ENCODE peak calls at places on chromosomes 4 and X, in eight cellular contexts. M is thoracic aorta, N is upper lobe of right lung, H is GM12865, I is lower leg skin, L is psoas muscle, J is cardiac fibroblast, V is K562. Q is an unnamed sample.

GRCh38 chr4:784401-785331 is 41.3 kb downstream of the CPLX1 start:
- DNase-seq in H (no peak), M (no peak), I (no peak), L (peak; percentile 53), N (no peak), V (no peak), J (no peak), Q (no peak)

GRCh38 chrX:27953161-27953560 is 28.1 kb downstream of the DCAF8L1 start:
- DNase-seq in H (no peak), I (no peak), M (no peak), L (no peak), N (no peak), V (no peak), J (no peak), Q (no peak)

GRCh38 chr4:68390205-68390604 is 40.3 kb upstream of the YTHDC1 start:
- DNase-seq in I (no peak), M (no peak), L (no peak), J (no peak), H (no peak), V (no peak), N (no peak), Q (no peak)

GRCh38 chr4:22174640-22175039 is 226.1 kb upstream of the KCNIP4 start:
- DNase-seq in J (no peak), N (no peak), V (no peak), L (no peak), M (no peak), H (peak; percentile 1), I (no peak), Q (no peak)

GRCh38 chr4:107008115-107008514 is 28.0 kb downstream of the DKK2 start:
- DNase-seq in H (no peak), J (no peak), I (no peak), L (no peak), V (no peak), M (no peak), N (no peak), Q (no peak)

GRCh38 chr4:95838192-95838591 is 1.7 kb upstream of the PDHA2 start:
- DNase-seq in N (no peak), M (no peak), V (no peak), H (no peak), J (no peak), L (no peak), I (no peak), Q (no peak)

GRCh38 chr4:133759428-133759827 is 442.2 kb downstream of the PABPC4L start:
- DNase-seq in I (no peak), V (no peak), H (no peak), M (no peak), L (no peak), N (no peak), J (no peak), Q (no peak)

GRCh38 chrX:105829006-105829405 is 6.7 kb downstream of the NRK start:
- DNase-seq in V (no peak), L (no peak), I (no peak), J (peak; percentile 13), M (no peak), N (no peak), H (no peak), Q (no peak)

GRCh38 chrX:115650449-115650848 is 89.5 kb downstream of the PLS3 start:
- DNase-seq in L (no peak), N (no peak), V (no peak), H (no peak), J (peak; percentile 27), M (no peak), I (no peak), Q (no peak)

GRCh38 chrX:137568741-137569469 is 3.0 kb downstream of the ZIC3 start:
- DNase-seq in L (no peak), H (no peak), V (no peak), I (no peak), N (no peak), J (no peak), M (no peak), Q (no peak)

GRCh38 chr4:103137446-103137827 is 37.8 kb upstream of the BDH2 start:
- DNase-seq in V (no peak), N (no peak), L (no peak), J (peak; percentile 82), H (no peak), I (no peak), M (no peak), Q (no peak)

GRCh38 chr4:56786955-56787354 is 34.5 kb downstream of the SPINK2 start:
- DNase-seq in M (no peak), H (no peak), J (peak; percentile 59), N (peak; percentile 67), L (peak; percentile 57), V (no peak), I (no peak), Q (no peak)

GRCh38 chrX:107684956-107685385 is 56.7 kb downstream of the PRPS1 start:
- DNase-seq in J (peak; percentile 81), I (peak; percentile 87), M (no peak), N (peak; percentile 92), L (peak; percentile 85), H (peak; percentile 80), V (peak; percentile 69), Q (peak; percentile 23)

GRCh38 chr4:2246384-2247127 is 4.6 kb upstream of the HAUS3 start:
- DNase-seq in H (peak; percentile 0), L (peak; percentile 51), I (no peak), V (no peak), J (no peak), N (no peak), M (no peak), Q (peak; percentile 5)

GRCh38 chrX:81308086-81308852 is 106.4 kb downstream of the SH3BGRL start:
- DNase-seq in H (no peak), N (no peak), J (no peak), M (no peak), L (no peak), I (no peak), V (no peak), Q (no peak)

GRCh38 chrX:38105216-38105725 is 98.9 kb downstream of the SYTL5 start:
- DNase-seq in H (no peak), J (no peak), L (no peak), N (no peak), M (no peak), I (no peak), V (no peak), Q (no peak)

GRCh38 chrX:42988700-42989099 is 210.7 kb upstream of the PPP1R2C start:
- DNase-seq in H (no peak), M (no peak), V (no peak), J (no peak), I (no peak), L (no peak), N (no peak), Q (no peak)

GRCh38 chrX:41561045-41561444 is 113.9 kb downstream of the NYX start:
- DNase-seq in J (peak; percentile 89), N (no peak), M (no peak), L (no peak), I (peak; percentile 19), H (peak; percentile 69), V (peak; percentile 6), Q (peak; percentile 32)

GRCh38 chrX:10484683-10485247 is 135.6 kb downstream of the MID1 start:
- DNase-seq in J (peak; percentile 27), V (no peak), L (no peak), M (no peak), H (no peak), I (no peak), N (no peak), Q (no peak)

GRCh38 chr4:54065282-54066087 is 1.1 kb upstream of the CHIC2 start:
- DNase-seq in H (no peak), V (no peak), L (no peak), J (peak; percentile 75), M (no peak), N (no peak), I (no peak), Q (no peak)

GRCh38 chr4:142194905-142195304 is 558.5 kb downstream of the IL15 start:
- DNase-seq in H (no peak), L (no peak), V (no peak), M (no peak), I (no peak), J (peak; percentile 44), N (no peak), Q (no peak)

GRCh38 chr4:15853345-15853744 is 75.2 kb downstream of the CD38 start:
- DNase-seq in V (no peak), L (no peak), I (no peak), H (no peak), M (no peak), J (no peak), N (no peak), Q (no peak)
- TF ChIP-seq CTCF in V (no peak), L (no peak), I (no peak), H (no peak), M (no peak), J (no peak), N (no peak), Q (no peak)

GRCh38 chrX:30343206-30343605 is 34.0 kb upstream of the NR0B1 start:
- DNase-seq in J (no peak), M (no peak), H (no peak), V (no peak), I (no peak), N (no peak), L (no peak), Q (peak; percentile 1)
- TF ChIP-seq CTCF in J (no peak), M (no peak), H (no peak), V (no peak), I (no peak), N (no peak), L (no peak), Q (no peak)

GRCh38 chr4:185566972-185567749 is 31.9 kb upstream of the PDLIM3 start:
- DNase-seq in V (no peak), L (peak; percentile 64), M (peak; percentile 33), N (no peak), H (no peak), I (no peak), J (peak; percentile 90), Q (no peak)
- TF ChIP-seq CTCF in V (no peak), L (no peak), M (no peak), N (no peak), H (no peak), I (no peak), J (no peak), Q (no peak)

GRCh38 chr4:94414907-94415306 is 36.8 kb upstream of the PDLIM5 start:
- DNase-seq in J (no peak), I (no peak), L (no peak), M (no peak), H (no peak), N (no peak), V (no peak), Q (no peak)
- TF ChIP-seq CTCF in J (no peak), I (no peak), L (no peak), M (no peak), H (no peak), N (no peak), V (no peak), Q (no peak)

DNA sequence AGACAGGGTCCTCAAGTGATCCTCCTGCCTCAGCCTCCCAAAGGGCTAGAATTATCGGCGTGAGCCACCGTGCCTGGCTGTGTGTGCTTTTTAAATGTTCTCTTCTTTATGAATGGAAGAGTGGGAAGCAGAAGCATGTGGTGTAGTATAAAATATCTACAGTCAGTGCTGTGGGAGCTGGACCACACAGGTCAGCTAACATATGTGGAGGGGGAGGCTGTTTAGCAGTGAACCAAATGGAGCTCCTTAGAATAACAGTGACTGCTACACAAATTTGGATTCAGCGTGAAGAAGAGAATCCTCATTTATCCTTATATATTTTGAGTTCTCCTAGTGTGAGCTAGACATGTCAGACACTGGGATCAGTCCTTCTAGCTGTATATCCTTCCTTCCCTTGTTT is 3.2 kb downstream of the SNX25 start:
- DNase-seq in I (no peak), N (no peak), H (no peak), L (no peak), M (no peak), J (no peak), V (no peak), Q (no peak)
- TF ChIP-seq CTCF in I (no peak), N (no peak), H (no peak), L (no peak), M (no peak), J (no peak), V (no peak), Q (no peak)

GRCh38 chrX:76279007-76279406 is 106.1 kb downstream of the PBDC1 start:
- DNase-seq in M (no peak), J (peak; percentile 54), I (peak; percentile 16), L (no peak), V (peak; percentile 13), H (peak; percentile 42), N (no peak), Q (peak; percentile 32)
- TF ChIP-seq CTCF in M (peak; percentile 35), J (peak; percentile 49), I (no peak), L (peak; percentile 59), V (peak; percentile 32), H (peak; percentile 49), N (peak; percentile 54), Q (peak; percentile 53)

Q was measured in GM10248.